ENCODE peak calls at places on chromosomes 5 and 9, in five cellular contexts. P is heart right ventricle, R is tibial nerve, I is right lobe of liver, F is sigmoid colon. O is an unnamed sample.

GRCh38 chr9:121499427-121500164 is at the start of gene GGTA1:
- DNase-seq in P (peak), R (peak), F (peak), I (peak), O (peak)

GRCh38 chr5:121031487-121031886 is 567.4 kb downstream of the PRR16 start:
- DNase-seq in R (peak), I (no peak), P (no peak), F (no peak), O (no peak)

GRCh38 chr5:176980818-176981217 is 25.8 kb downstream of the UIMC1 start:
- DNase-seq in R (no peak), P (no peak), F (no peak), I (no peak), O (no peak)

GRCh38 chr5:74865293-74865798 is 841 bp downstream of the FAM169A start:
- DNase-seq in P (no peak), R (no peak), I (no peak), F (no peak), O (no peak)

GRCh38 chr9:135907006-135907434 is 326 bp downstream of the CAMSAP1 start:
- DNase-seq in P (no peak), R (no peak), F (peak), I (peak), O (no peak)

GRCh38 chr5:52895572-52896296 is 93.4 kb upstream of the ITGA2 start:
- DNase-seq in R (no peak), P (no peak), I (no peak), F (no peak), O (no peak)

GRCh38 chr9:34988218-34989055 is 1.1 kb upstream of the DNAJB5 start:
- DNase-seq in F (no peak), P (peak), R (no peak), I (no peak), O (peak)

GRCh38 chr5:173997331-173997730 is 8.4 kb downstream of the C5orf47 start:
- DNase-seq in I (no peak), F (no peak), R (no peak), P (no peak), O (no peak)

GRCh38 chr5:108238936-108239887 is 142.7 kb downstream of the FBXL17 start:
- DNase-seq in I (no peak), R (no peak), P (no peak), F (no peak), O (no peak)

GRCh38 chr9:137970686-137971476 is 93.3 kb downstream of the CACNA1B start:
- DNase-seq in I (peak), P (no peak), F (peak), R (no peak), O (no peak)

GRCh38 chr5:157535042-157535865 is 40.3 kb downstream of the ADAM19 start:
- DNase-seq in I (no peak), R (no peak), P (peak), F (no peak), O (peak)

GRCh38 chr5:131532016-131532640 is 102.9 kb downstream of the RAPGEF6 start:
- DNase-seq in F (no peak), I (no peak), P (no peak), R (no peak), O (no peak)

GRCh38 chr9:76530458-76531100 is 71.6 kb downstream of the GCNT1 start:
- DNase-seq in R (no peak), I (no peak), F (no peak), P (no peak), O (no peak)

GRCh38 chr9:15357050-15357653 is 50.1 kb upstream of the TTC39B start:
- DNase-seq in F (no peak), R (no peak), I (no peak), P (no peak), O (no peak)

GRCh38 chr9:27672730-27673129 is 99.4 kb upstream of the C9orf72 start:
- DNase-seq in R (no peak), F (no peak), P (no peak), I (no peak), O (no peak)

GRCh38 chr9:94882953-94883641 is 156.6 kb downstream of the AOPEP start:
- DNase-seq in F (no peak), P (no peak), R (no peak), I (no peak), O (no peak)

DNA sequence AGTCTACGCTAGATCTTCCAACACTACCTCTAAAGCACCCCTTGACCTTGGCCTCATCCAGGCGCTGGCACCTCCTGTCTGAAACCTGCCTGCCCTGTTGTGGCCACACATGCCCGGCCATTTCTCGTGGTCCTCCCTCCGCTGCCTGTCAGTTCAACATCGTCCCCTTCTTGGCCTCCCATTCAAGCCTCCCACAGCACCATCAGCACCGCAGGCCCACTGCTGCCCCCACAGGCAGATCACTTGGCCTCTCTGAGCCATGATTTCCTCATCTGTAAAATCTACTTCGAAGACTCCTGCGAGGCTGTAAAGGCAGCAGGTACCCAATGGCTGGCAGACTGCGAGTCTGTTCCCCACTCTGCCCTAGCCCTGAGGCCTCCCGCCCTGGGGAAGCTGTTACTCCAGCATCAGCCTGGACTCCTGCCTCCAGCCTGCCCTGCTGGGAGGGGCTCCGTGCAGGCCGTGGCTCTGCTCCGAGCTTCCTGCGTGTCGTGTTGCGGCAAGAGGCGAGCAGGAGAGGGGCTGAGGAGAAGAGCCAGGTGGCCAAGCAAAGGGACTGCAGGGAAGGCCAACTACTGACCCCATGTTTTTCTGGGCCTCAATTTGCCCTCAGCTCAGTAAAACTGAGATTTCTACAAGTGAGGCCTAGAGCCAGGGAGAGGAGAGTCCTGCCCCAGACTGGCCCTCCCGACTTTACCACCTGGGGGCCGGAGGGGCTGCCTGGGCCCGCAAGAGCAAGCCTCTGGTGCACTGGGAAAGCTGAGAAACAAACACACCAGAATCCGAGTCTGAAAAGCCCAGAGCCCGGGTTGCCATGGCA is 70.5 kb upstream of the LRRTM2 start:
- DNase-seq in F (peak), R (no peak), I (no peak), P (no peak), O (no peak)
- H3K27ac ChIP-seq in F (no peak), R (peak), I (no peak), P (no peak), O (no peak)

GRCh38 chr9:126569036-126569435 is 44.7 kb upstream of the LMX1B start:
- DNase-seq in R (no peak), F (no peak), I (no peak), P (no peak), O (no peak)
- TF ChIP-seq CTCF in R (no peak), F (no peak), I (no peak), P (no peak), O (no peak)

GRCh38 chr5:128536229-128536860 is 1.7 kb downstream of the FBN2 start:
- DNase-seq in P (peak), F (no peak), I (no peak), R (no peak), O (peak)
- H3K4me3 ChIP-seq in P (peak), F (no peak), I (no peak), R (no peak), O (peak)

DNA sequence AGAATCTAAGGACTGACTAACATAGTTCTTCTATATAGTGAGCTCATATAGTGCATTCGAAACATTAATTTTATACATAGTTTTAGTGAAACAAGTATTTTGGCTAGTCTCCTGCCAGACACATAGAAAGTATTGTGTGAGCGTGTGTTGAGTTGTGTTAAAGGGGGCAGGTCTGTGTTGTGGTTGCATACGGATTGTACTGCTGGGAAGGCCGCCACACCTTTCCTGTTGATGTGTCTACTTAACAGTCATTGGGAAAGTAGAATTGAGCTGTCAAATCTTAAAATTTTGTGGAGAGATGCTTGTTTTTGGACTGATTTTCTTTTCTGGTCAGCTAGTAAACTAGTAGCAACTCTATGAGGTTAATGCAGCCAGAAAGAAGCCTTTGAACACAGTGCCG is 51.3 kb downstream of the RCL1 start:
- DNase-seq in F (no peak), R (no peak), I (no peak), P (no peak), O (no peak)
- H3K27ac ChIP-seq in F (no peak), R (no peak), I (no peak), P (no peak), O (no peak)

GRCh38 chr5:69368458-69369368 is 607 bp downstream of the AK6 start:
- DNase-seq in R (peak), F (no peak), P (no peak), I (no peak), O (no peak)

GRCh38 chr5:69360442-69360841 is 8.9 kb downstream of the AK6 start:
- DNase-seq in I (no peak), P (no peak), F (no peak), R (no peak), O (no peak)

GRCh38 chr5:69367697-69368279 is 1.5 kb downstream of the AK6 start:
- DNase-seq in P (no peak), R (no peak), F (no peak), I (no peak), O (no peak)

GRCh38 chr5:69364850-69365249 is 4.5 kb downstream of the AK6 start:
- DNase-seq in R (no peak), I (no peak), P (no peak), F (no peak), O (no peak)

GRCh38 chr5:69364414-69364813 is 4.9 kb downstream of the AK6 start:
- DNase-seq in P (no peak), F (no peak), R (no peak), I (no peak), O (no peak)
- TF ChIP-seq CTCF in P (no peak), F (no peak), R (no peak), I (no peak), O (peak)

GRCh38 chr9:18472915-18473314 is 1.0 kb upstream of the ADAMTSL1 start:
- DNase-seq in R (no peak), I (no peak), F (no peak), P (no peak), O (no peak)

GRCh38 chr9:18473551-18474279 is at the start of gene ADAMTSL1:
- DNase-seq in F (peak), R (peak), I (peak), P (peak), O (peak)

GRCh38 chr9:18474778-18475177 is 825 bp downstream of the ADAMTSL1 start:
- DNase-seq in I (no peak), P (no peak), R (no peak), F (no peak), O (no peak)

GRCh38 chr9:18467696-18468095 is 6.3 kb upstream of the ADAMTSL1 start:
- DNase-seq in R (no peak), P (no peak), F (no peak), I (no peak), O (no peak)

DNA sequence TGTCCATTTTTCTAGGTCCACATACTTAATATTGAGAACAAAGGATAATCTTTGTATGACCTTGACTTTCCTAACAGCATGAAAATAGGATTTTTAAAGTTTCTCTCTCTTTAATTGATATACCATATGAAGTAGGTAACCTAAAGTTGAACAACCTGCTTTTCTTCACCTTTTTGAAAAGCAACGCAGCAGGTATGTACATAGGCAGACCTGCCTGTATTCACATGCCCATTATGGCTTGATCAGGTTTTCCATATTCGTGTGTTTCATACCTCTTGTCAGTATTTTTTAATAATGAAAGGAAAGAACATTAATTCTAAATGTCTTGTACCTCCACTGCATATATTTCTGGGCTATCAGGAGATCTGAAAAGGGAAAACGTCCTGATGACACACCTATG is 1.5 kb upstream of the ADAMTSL1 start:
- DNase-seq in F (no peak), R (no peak), I (no peak), P (no peak), O (no peak)
- H3K4me3 ChIP-seq in F (no peak), R (no peak), I (no peak), P (no peak), O (no peak)